ENCODE peak calls at places on chromosomes 11 and 22, in eight cellular contexts. Q is stimulated activated CD4-positive, alpha-beta T cell treated with anti-CD3 and anti-CD28 coated beads, Interleukin-12 subunit alpha, Interleukin-12 subunit beta, amount 100 ng/mL, for 48 hours; T is CD4-positive, CD25-positive, alpha-beta regulatory T cell; J is T-helper 1 cell; L is RCC 7860; Z is cardiac muscle cell; V is HCT116; P is CD8-positive, alpha-beta T cell. U is an unnamed sample.

GRCh38 chr22:38638216-38638615 is 18.0 kb downstream of the FAM227A start:
- DNase-seq in Q (no peak), T (no peak), J (no peak), L (no peak), Z (peak; percentile 22), V (no peak), P (no peak), U (no peak)

GRCh38 chr11:92453055-92453454 is 228.4 kb downstream of the FAT3 start:
- DNase-seq in Q (no peak), T (peak; percentile 3), J (no peak), L (peak; percentile 43), Z (no peak), V (no peak), P (no peak), U (no peak)

GRCh38 chr11:9210922-9211320 is 54.2 kb downstream of the DENND5A start:
- DNase-seq in Q (no peak), T (no peak), J (no peak), L (no peak), Z (no peak), V (no peak), P (no peak), U (no peak)

GRCh38 chr22:33464698-33465097 is 406.5 kb upstream of the SYN3 start:
- DNase-seq in Q (no peak), T (no peak), J (no peak), L (no peak), Z (no peak), V (no peak), P (no peak), U (no peak)

GRCh38 chr22:44583854-44584253 is 85.8 kb upstream of the RTL6 start:
- DNase-seq in Q (no peak), T (no peak), J (no peak), L (no peak), Z (no peak), V (no peak), P (no peak), U (no peak)

GRCh38 chr11:114318361-114318760 is 22.2 kb downstream of the NNMT start:
- DNase-seq in Q (no peak), T (peak; percentile 53), J (no peak), L (no peak), Z (no peak), V (no peak), P (no peak), U (no peak)

GRCh38 chr11:108635106-108635505 is 29.8 kb upstream of the DDX10 start:
- DNase-seq in Q (no peak), T (no peak), J (no peak), L (no peak), Z (no peak), V (no peak), P (no peak), U (no peak)

GRCh38 chr11:78257654-78258053 is 68.9 kb downstream of the USP35 start:
- DNase-seq in Q (no peak), T (no peak), J (no peak), L (no peak), Z (no peak), V (no peak), P (no peak), U (no peak)

GRCh38 chr11:44624761-44625221 is 59.3 kb downstream of the CD82 start:
- DNase-seq in Q (no peak), T (no peak), J (no peak), L (no peak), Z (no peak), V (no peak), P (no peak), U (peak; percentile 6)

GRCh38 chr22:35498026-35498425 is 42.6 kb upstream of the RASD2 start:
- DNase-seq in Q (no peak), T (no peak), J (no peak), L (no peak), Z (no peak), V (no peak), P (no peak), U (no peak)

GRCh38 chr11:45182902-45183301 is 36.5 kb downstream of the PRDM11 start:
- DNase-seq in Q (no peak), T (peak; percentile 15), J (no peak), L (no peak), Z (peak; percentile 51), V (peak; percentile 19), P (no peak), U (no peak)

GRCh38 chr11:98155696-98156095 is 865.1 kb upstream of the CNTN5 start:
- DNase-seq in Q (no peak), T (no peak), J (no peak), L (no peak), Z (no peak), V (no peak), P (no peak), U (no peak)

GRCh38 chr11:69005631-69006368 is 7.2 kb downstream of the MRGPRF start:
- DNase-seq in Q (no peak), T (no peak), J (no peak), L (no peak), Z (no peak), V (no peak), P (no peak), U (no peak)

GRCh38 chr22:39956932-39957664 is 3.1 kb upstream of the TMA7B start:
- DNase-seq in Q (no peak), T (no peak), J (no peak), L (no peak), Z (no peak), V (no peak), P (no peak), U (no peak)

GRCh38 chr11:70912226-70912840 is 340.0 kb downstream of the SHANK2 start:
- DNase-seq in Q (no peak), T (no peak), J (no peak), L (no peak), Z (no peak), V (no peak), P (no peak), U (no peak)

GRCh38 chr11:133082851-133083488 is 449.3 kb downstream of the OPCML start:
- DNase-seq in Q (peak; percentile 48), T (peak; percentile 68), J (peak; percentile 20), L (no peak), Z (peak; percentile 83), V (no peak), P (peak; percentile 12), U (peak; percentile 69)

GRCh38 chr11:15650105-15650938 is 535.6 kb downstream of the INSC start:
- DNase-seq in Q (peak; percentile 74), T (peak; percentile 67), J (peak; percentile 25), L (peak; percentile 60), Z (peak; percentile 95), V (peak; percentile 70), P (peak; percentile 53), U (peak; percentile 68)

U was measured in activated T-helper 2 cell treated with anti-CD3 and anti-CD28 coated beads, Interferon-gamma antibody, Interleukin-2, Interleukin-4, amounts not matched to agents 10 μg/mL and 5 μg/mL and 100 μg/mL, durations not matched to agents 14 hours and 24 hours and 36 hours.